ENCODE peak calls at places on chromosomes 12 and 14, in eight cellular contexts. A is heart right ventricle, R is suprapubic skin, O is MG63, M is WERI-Rb-1, K is Peyer's patch, Z is psoas muscle, G is pancreas. Y is an unnamed sample.

GRCh38 chr12:51450816-51451215 is 26.2 kb downstream of the SLC4A8 start:
- DNase-seq in A (no peak), R (no peak), O (no peak), M (no peak), K (no peak), Z (no peak), G (no peak), Y (no peak)

GRCh38 chr12:64186789-64187188 is 35.3 kb downstream of the KICS2 start:
- DNase-seq in A (no peak), R (no peak), O (peak; percentile 25), M (no peak), K (no peak), Z (no peak), G (no peak), Y (no peak)

GRCh38 chr14:38256358-38256840 is 506 bp upstream of the CLEC14A start:
- DNase-seq in A (no peak), R (no peak), O (no peak), M (no peak), K (no peak), Z (no peak), G (no peak), Y (no peak)

GRCh38 chr12:93387780-93388179 is 10.1 kb downstream of the NUDT4 start:
- DNase-seq in A (no peak), R (no peak), O (peak; percentile 60), M (no peak), K (no peak), Z (no peak), G (no peak), Y (no peak)

GRCh38 chr14:31920003-31920402 is 157.1 kb upstream of the ARHGAP5 start:
- DNase-seq in A (no peak), R (no peak), O (no peak), M (no peak), K (no peak), Z (no peak), G (no peak), Y (no peak)

GRCh38 chr14:36773558-36773957 is 111.9 kb downstream of the PAX9 start:
- DNase-seq in A (no peak), R (no peak), O (no peak), M (no peak), K (no peak), Z (no peak), G (no peak), Y (no peak)

GRCh38 chr12:95731519-95731958 is 59.0 kb downstream of the NTN4 start:
- DNase-seq in A (no peak), R (no peak), O (no peak), M (no peak), K (no peak), Z (no peak), G (no peak), Y (no peak)

GRCh38 chr12:3888654-3889053 is 15.5 kb upstream of the PARP11 start:
- DNase-seq in A (no peak), R (no peak), O (no peak), M (no peak), K (no peak), Z (no peak), G (no peak), Y (no peak)

GRCh38 chr14:32047791-32048190 is 29.3 kb upstream of the ARHGAP5 start:
- DNase-seq in A (no peak), R (no peak), O (no peak), M (no peak), K (no peak), Z (no peak), G (no peak), Y (no peak)

GRCh38 chr14:101072531-101072930 is 169.0 kb upstream of the RTL1 start:
- DNase-seq in A (no peak), R (peak; percentile 41), O (no peak), M (no peak), K (peak; percentile 37), Z (no peak), G (peak; percentile 6), Y (peak; percentile 60)

GRCh38 chr12:50197297-50197727 is 30.1 kb upstream of the CERS5 start:
- DNase-seq in A (no peak), R (no peak), O (no peak), M (no peak), K (no peak), Z (no peak), G (no peak), Y (no peak)

GRCh38 chr12:119695034-119695433 is 27.1 kb downstream of the PRKAB1 start:
- DNase-seq in A (no peak), R (no peak), O (no peak), M (no peak), K (no peak), Z (no peak), G (no peak), Y (no peak)

GRCh38 chr12:45839917-45840316 is 110.4 kb downstream of the ARID2 start:
- DNase-seq in A (no peak), R (no peak), O (no peak), M (no peak), K (no peak), Z (no peak), G (no peak), Y (no peak)

DNA sequence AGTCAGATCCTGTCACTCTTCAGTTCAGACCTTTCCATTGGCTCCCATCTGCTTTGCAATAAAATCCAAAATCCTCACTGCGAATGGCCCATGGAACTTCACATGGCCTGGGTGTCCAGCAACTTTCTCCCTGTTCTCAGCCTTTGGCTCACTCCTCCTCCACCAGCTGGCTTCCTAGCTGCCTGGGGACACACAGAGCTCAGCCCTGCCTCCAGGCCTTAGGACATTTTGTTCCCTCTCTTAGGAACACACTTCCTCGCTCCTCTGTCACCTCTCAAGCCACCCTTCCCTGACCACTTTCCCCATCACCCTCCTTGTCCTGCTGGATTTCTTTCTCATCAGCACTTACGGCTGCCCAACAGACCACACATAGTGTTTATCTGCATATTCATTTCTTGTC is 419.6 kb downstream of the MED13L start:
- DNase-seq in A (no peak), R (no peak), O (no peak), M (no peak), K (no peak), Z (peak; percentile 70), G (no peak), Y (no peak)
- H3K27me3 ChIP-seq in A (peaks cover 11% of the 10 kb centered on the region), R (no peaks in the 10 kb centered on the region), O (no peaks in the 10 kb centered on the region), M (no peaks in the 10 kb centered on the region), K (no peaks in the 10 kb centered on the region), Z (no peaks in the 10 kb centered on the region), G (no peaks in the 10 kb centered on the region), Y (no peaks in the 10 kb centered on the region)

DNA sequence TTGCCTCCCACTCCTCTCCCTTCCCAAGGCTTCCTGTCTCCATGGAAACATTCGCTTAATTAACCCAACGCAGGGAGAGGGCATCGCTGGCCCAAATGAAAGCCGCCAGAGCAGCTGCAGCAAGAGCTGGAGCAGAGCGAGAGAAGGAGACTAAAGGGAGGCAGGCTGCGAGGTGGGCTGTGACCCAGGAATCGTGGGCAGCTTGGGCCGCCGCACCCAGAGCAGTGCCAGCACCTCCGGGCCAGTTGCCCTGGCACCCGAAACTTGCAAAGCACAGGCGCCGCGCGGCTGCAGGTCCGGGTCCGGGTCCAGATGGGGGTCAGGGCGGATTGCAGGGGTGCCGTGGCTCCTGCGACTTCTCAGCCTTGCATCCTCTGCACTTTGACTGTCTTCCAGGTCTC is 43.4 kb upstream of the PTPRQ start:
- DNase-seq in A (no peak), R (no peak), O (peak; percentile 74), M (no peak), K (no peak), Z (peak; percentile 49), G (no peak), Y (peak; percentile 75)
- H3K4me3 ChIP-seq in A (peak overlapping the region; percentile 32), R (peak overlapping the region; percentile 19), O (peak overlapping the region; percentile 49), M (no peak overlapping the region), K (no peak overlapping the region), Z (peak overlapping the region; percentile 59), G (no peak overlapping the region), Y (no peak overlapping the region)

GRCh38 chr14:78251308-78251707 is 81.1 kb downstream of the NRXN3 start:
- DNase-seq in A (no peak), R (no peak), O (no peak), M (no peak), K (no peak), Z (no peak), G (no peak), Y (no peak)
- H3K27me3 ChIP-seq in A (peaks cover 24% of the 10 kb centered on the region), R (peaks cover 4% of the 10 kb centered on the region), O (no peaks in the 10 kb centered on the region), M (no peaks in the 10 kb centered on the region), K (no peaks in the 10 kb centered on the region), Z (no peaks in the 10 kb centered on the region), G (no peaks in the 10 kb centered on the region), Y (no peaks in the 10 kb centered on the region)

GRCh38 chr14:58844544-58844943 is 206.8 kb downstream of the DACT1 start:
- DNase-seq in A (no peak), R (no peak), O (no peak), M (no peak), K (no peak), Z (no peak), G (no peak), Y (no peak)
- H3K4me3 ChIP-seq in A (no peak overlapping the region), R (no peak overlapping the region), O (no peak overlapping the region), M (no peak overlapping the region), K (no peak overlapping the region), Z (no peak overlapping the region), G (no peak overlapping the region), Y (no peak overlapping the region)

GRCh38 chr12:42589465-42590323 is at the start of gene PRICKLE1:
- DNase-seq in A (peak; percentile 38), R (peak; percentile 62), O (peak; percentile 61), M (peak; percentile 39), K (peak; percentile 51), Z (peak; percentile 72), G (peak; percentile 49), Y (peak; percentile 82)

GRCh38 chr12:42588981-42589464 is 523 bp downstream of the PRICKLE1 start:
- DNase-seq in A (peak; percentile 62), R (peak; percentile 68), O (peak; percentile 24), M (peak; percentile 61), K (no peak), Z (peak; percentile 69), G (peak; percentile 32), Y (peak; percentile 34)

GRCh38 chr12:42590324-42590934 is 883 bp upstream of the PRICKLE1 start:
- DNase-seq in A (peak; percentile 33), R (peak; percentile 69), O (peak; percentile 16), M (peak; percentile 50), K (peak; percentile 51), Z (peak; percentile 62), G (peak; percentile 31), Y (peak; percentile 43)

GRCh38 chr12:42587564-42588307 is 1.8 kb downstream of the PRICKLE1 start:
- DNase-seq in A (no peak), R (no peak), O (no peak), M (no peak), K (no peak), Z (no peak), G (no peak), Y (no peak)

DNA sequence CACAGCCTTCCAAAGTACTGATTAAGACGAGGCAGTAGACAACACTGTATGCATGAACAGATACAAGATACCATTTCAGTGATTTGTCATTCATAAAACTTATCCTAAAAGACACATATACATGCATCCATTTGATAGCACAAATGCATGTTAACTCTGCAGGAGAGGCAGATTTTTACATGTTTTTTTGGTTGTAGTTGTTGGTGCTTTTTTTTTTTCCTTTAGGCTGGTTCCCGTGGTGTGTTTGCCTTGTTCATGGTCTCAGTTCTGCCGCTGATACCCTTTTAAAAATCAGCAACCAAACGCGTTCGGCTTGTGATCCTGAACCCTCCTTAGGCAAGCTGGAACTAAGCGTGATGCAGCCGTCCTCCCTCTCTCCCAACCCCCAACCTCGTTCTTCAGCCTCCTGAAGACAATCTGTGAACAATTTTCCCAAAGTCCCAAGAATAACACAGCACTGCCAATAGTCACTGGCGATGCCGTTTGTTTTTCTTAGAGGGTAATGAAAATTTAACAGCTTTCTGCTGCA is 1.2 kb downstream of the PRICKLE1 start:
- DNase-seq in A (peak; percentile 32), R (no peak), O (no peak), M (no peak), K (no peak), Z (no peak), G (no peak), Y (no peak)
- H3K27me3 ChIP-seq in A (no peaks in the 10 kb centered on the region), R (no peaks in the 10 kb centered on the region), O (peaks cover 4% of the 10 kb centered on the region), M (peaks cover 14% of the 10 kb centered on the region), K (no peaks in the 10 kb centered on the region), Z (no peaks in the 10 kb centered on the region), G (no peaks in the 10 kb centered on the region), Y (peaks cover 63% of the 10 kb centered on the region)

Y was measured in left lung.